ENCODE peak calls at places on chromosomes 12 and 14, in seven cellular contexts. R, D, F, A, O, E and I are unnamed samples. For H3K9me3, the result is how much of the 10 kb centered on the place peaks cover.

GRCh38 chr12:27965966-27966365 is 6.6 kb downstream of the PTHLH start:
- DNase-seq in E (no peak), D (no peak), F (no peak), A (peak), O (no peak), R (no peak), I (no peak)

GRCh38 chr14:76773188-76773885 is 12.1 kb downstream of the VASH1 start:
- DNase-seq in A (peak), R (peak), O (peak), F (no peak), D (no peak), E (no peak), I (no peak)

GRCh38 chr14:30608533-30609006 is 13.5 kb upstream of the SCFD1 start:
- DNase-seq in A (peak), O (no peak), F (no peak), D (no peak), R (peak), E (no peak), I (no peak)

GRCh38 chr12:53325539-53326061 is 4.2 kb upstream of the AAAS start:
- DNase-seq in D (no peak), F (no peak), A (no peak), O (peak), R (peak), E (peak), I (no peak)

GRCh38 chr12:15208140-15208539 is 13.1 kb downstream of the RERG start:
- DNase-seq in O (no peak), F (no peak), A (no peak), R (no peak), D (no peak), E (no peak), I (no peak)

GRCh38 chr12:97063292-97063935 is 156.4 kb downstream of the NEDD1 start:
- DNase-seq in O (no peak), R (no peak), F (no peak), D (no peak), A (peak), E (no peak), I (no peak)

GRCh38 chr12:102343361-102344121 is 136.8 kb downstream of the IGF1 start:
- DNase-seq in D (peak), R (no peak), F (no peak), O (no peak), E (no peak), A (peak), I (no peak)

GRCh38 chr14:99413172-99413571 is 67.5 kb downstream of the SETD3 start:
- DNase-seq in D (no peak), E (no peak), O (no peak), F (no peak), A (peak), R (no peak), I (no peak)

GRCh38 chr14:35999264-35999663 is 173.1 kb downstream of the BRMS1L start:
- DNase-seq in D (no peak), F (no peak), A (no peak), O (no peak), R (no peak), E (no peak), I (no peak)

GRCh38 chr14:51957950-51958349 is 31.4 kb upstream of the RTRAF start:
- DNase-seq in E (no peak), R (no peak), F (no peak), A (peak), O (no peak), D (no peak), I (no peak)

GRCh38 chr12:100845095-100845494 is 50.5 kb downstream of the ANO4 start:
- DNase-seq in D (no peak), O (no peak), F (no peak), R (no peak), E (no peak), A (peak), I (no peak)

GRCh38 chr14:67270354-67270753 is 29.1 kb downstream of the PALS1 start:
- DNase-seq in D (no peak), F (no peak), O (no peak), A (peak), R (no peak), E (no peak), I (no peak)

GRCh38 chr12:59742831-59743230 is 147.0 kb downstream of the SLC16A7 start:
- DNase-seq in O (no peak), A (peak), E (no peak), F (no peak), R (no peak), D (no peak), I (no peak)

GRCh38 chr14:98633380-98633779 is 638.6 kb downstream of the BCL11B start:
- DNase-seq in D (no peak), R (no peak), E (no peak), F (no peak), O (no peak), A (no peak), I (no peak)

GRCh38 chr14:94080606-94081385 is at the start of the genes DDX24 and IFI27L1:
- DNase-seq in E (peak), O (peak), F (peak), D (peak), R (peak), A (peak), I (peak)

GRCh38 chr14:94077111-94077821 is 3.7 kb downstream of the DDX24 start:
- DNase-seq in A (no peak), F (no peak), R (no peak), D (no peak), E (no peak), O (no peak), I (no peak)

GRCh38 chr14:94079891-94080605 is 954 bp downstream of the DDX24 start:
- DNase-seq in O (no peak), A (peak), F (no peak), E (no peak), R (no peak), D (peak), I (no peak)

GRCh38 chr14:94075008-94075407 is 6.0 kb downstream of the DDX24 start:
- DNase-seq in R (no peak), E (no peak), F (no peak), D (no peak), A (no peak), O (no peak), I (no peak)

GRCh38 chr14:94077823-94078222 is 3.2 kb downstream of the DDX24 start:
- DNase-seq in R (no peak), D (no peak), F (no peak), E (no peak), O (no peak), A (no peak), I (no peak)
- H3K9me3 ChIP-seq in R (under half), D (under half), F (under half), E (under half), O (under half), A (under half), I (under half)

GRCh38 chr14:105914738-105915385 is 388.5 kb downstream of the TMEM121 start:
- DNase-seq in F (no peak), A (no peak), D (no peak), E (no peak), O (no peak), R (no peak), I (no peak)

GRCh38 chr14:105913861-105914260 is 387.5 kb downstream of the TMEM121 start:
- DNase-seq in A (no peak), O (no peak), R (no peak), F (no peak), D (no peak), E (no peak), I (no peak)

GRCh38 chr14:105919458-105920150 is 393.2 kb downstream of the TMEM121 start:
- DNase-seq in R (no peak), F (no peak), A (no peak), D (no peak), O (peak), E (no peak), I (no peak)

GRCh38 chr14:105918496-105919262 is 392.3 kb downstream of the TMEM121 start:
- DNase-seq in O (peak), A (no peak), E (no peak), R (no peak), D (no peak), F (no peak), I (no peak)

DNA sequence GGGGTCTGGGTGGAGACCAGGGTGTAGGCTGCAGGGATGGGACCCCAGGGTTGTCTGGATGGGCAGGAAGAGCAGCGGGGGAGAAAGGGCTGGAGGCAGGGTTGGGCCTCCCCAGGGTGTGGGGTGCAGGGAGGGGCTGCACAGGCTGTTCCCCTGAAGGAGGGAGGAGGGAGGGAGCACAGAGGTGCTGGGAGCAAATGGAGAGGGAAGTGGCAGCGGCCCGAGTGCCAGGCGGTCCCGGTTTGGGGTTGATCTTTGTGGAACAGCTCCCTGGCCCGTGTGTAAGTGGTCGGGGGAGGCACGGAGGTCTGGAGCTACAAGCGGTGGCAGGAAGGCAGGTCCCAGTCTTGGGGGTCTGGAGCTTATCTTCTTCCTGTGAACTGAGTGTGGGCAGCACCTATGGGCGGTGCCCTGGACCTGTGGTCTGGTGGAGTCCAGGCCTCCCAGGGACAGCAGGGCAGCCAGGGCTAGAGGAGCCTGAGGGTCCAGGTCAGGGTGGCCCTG is 391.6 kb downstream of the TMEM121 start:
- DNase-seq in R (no peak), F (no peak), E (no peak), D (no peak), O (no peak), A (no peak), I (no peak)
- H3K9me3 ChIP-seq in R (under half), F (under half), E (under half), D (under half), O (under half), A (under half), I (under half)

DNA sequence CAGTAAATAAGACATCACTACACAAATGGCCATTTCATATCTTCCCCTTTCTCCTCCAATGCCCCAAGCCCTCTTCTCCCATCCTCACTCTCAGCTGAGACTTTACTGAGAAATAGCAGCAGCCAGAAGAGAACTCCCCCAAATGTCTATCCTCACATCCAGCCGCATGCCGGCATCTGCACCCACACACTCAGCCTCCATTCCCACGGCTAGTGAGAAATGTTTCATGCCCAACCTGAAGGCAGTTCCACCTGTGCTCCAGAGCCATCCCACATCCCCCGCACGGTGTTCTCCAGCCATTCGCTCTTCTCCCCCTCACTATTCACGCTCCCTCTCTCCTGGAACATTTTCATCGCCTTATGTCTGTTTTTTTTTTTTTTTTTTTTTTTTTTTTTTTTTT is 208.7 kb upstream of the DIO3 start:
- DNase-seq in A (no peak), E (peak), F (no peak), O (no peak), R (no peak), D (no peak), I (no peak)
- H3K9me3 ChIP-seq in A (under half), E (under half), F (under half), O (under half), R (under half), D (under half), I (under half)

GRCh38 chr12:131281016-131281415 is 327.3 kb downstream of the ADGRD1 start:
- DNase-seq in A (no peak), R (no peak), E (no peak), O (no peak), F (no peak), D (no peak), I (no peak)

GRCh38 chr12:131276501-131277185 is 322.9 kb downstream of the ADGRD1 start:
- DNase-seq in O (no peak), R (no peak), D (no peak), A (no peak), F (no peak), E (no peak), I (no peak)

GRCh38 chr12:131280426-131280825 is 326.7 kb downstream of the ADGRD1 start:
- DNase-seq in O (no peak), A (no peak), F (no peak), E (peak), D (no peak), R (no peak), I (no peak)

GRCh38 chr12:131282292-131283080 is 328.8 kb downstream of the ADGRD1 start:
- DNase-seq in O (no peak), E (no peak), D (no peak), R (peak), A (no peak), F (no peak), I (no peak)

DNA sequence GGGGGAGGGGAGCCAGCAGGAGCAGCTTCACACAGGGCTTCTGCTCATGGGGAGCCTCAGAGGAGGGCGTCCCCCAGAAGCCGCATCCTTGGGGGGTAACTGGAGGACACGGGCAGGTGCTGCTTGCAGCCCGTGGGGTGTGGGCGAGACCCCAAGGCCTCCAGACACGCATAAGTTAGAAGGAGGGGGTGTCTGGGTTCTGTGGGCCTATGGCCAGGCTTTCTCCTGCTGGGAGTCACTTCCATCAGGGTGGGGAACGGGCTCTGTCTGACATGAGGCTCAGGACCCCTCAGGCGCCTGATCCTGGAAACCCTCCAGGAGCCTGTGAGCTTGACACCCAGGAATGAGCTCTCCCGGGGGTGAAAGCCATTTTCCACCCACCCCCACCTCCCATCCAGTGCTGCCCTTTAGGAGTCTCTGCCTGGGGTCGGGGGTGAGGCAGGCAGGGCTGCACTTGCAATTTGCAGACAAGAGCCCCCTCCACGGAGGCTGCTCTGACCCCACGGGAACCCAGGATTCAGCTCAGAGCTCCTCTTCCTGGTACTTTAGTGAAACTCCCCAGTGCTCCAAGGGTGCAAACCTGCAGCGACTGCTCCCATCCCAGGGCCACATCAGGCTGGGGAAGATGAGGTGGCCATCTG is 325.7 kb downstream of the ADGRD1 start:
- DNase-seq in E (no peak), R (no peak), A (no peak), D (peak), O (no peak), F (no peak), I (no peak)
- H3K9me3 ChIP-seq in E (under half), R (under half), A (under half), D (under half), O (under half), F (under half), I (under half)

GRCh38 chr12:34348064-34348463 is 325.8 kb downstream of the ALG10 start:
- DNase-seq in E (no peak), A (no peak), D (no peak), O (no peak), R (no peak), F (no peak), I (no peak)

GRCh38 chr12:34345801-34346200 is 323.5 kb downstream of the ALG10 start:
- DNase-seq in O (no peak), F (no peak), E (no peak), R (no peak), A (no peak), D (no peak), I (no peak)

GRCh38 chr12:34347367-34347766 is 325.1 kb downstream of the ALG10 start:
- DNase-seq in A (no peak), E (no peak), F (no peak), R (no peak), O (no peak), D (peak), I (no peak)

GRCh38 chr12:34344851-34345522 is 322.7 kb downstream of the ALG10 start:
- DNase-seq in O (no peak), D (no peak), R (no peak), A (no peak), F (no peak), E (no peak), I (no peak)

GRCh38 chr12:34346372-34347034 is 324.2 kb downstream of the ALG10 start:
- DNase-seq in R (no peak), O (no peak), F (no peak), D (no peak), A (no peak), E (no peak), I (no peak)
- H3K9me3 ChIP-seq in R (under half), O (under half), F (half or more), D (under half), A (under half), E (half or more), I (under half)